ENCODE peak calls at places on chromosomes 11 and 22, in six cellular contexts. G is PC-3, L is SK-N-SH, J is GM23248, A is MM.1S, W is HCT116. N is an unnamed sample.

GRCh38 chr11:125356736-125357292 is 139.3 kb downstream of the FEZ1 start:
- DNase-seq in W (no peak), A (no peak), L (no peak), J (no peak), G (no peak), N (peak)

GRCh38 chr11:92962444-92962843 is 7.0 kb upstream of the MTNR1B start:
- DNase-seq in W (no peak), J (no peak), G (no peak), A (no peak), L (no peak), N (no peak)

GRCh38 chr22:39530692-39531331 is 1.7 kb downstream of the RPS19BP1 start:
- DNase-seq in G (peak), J (peak), L (peak), A (peak), W (no peak), N (peak)

GRCh38 chr22:45551310-45552016 is 48.8 kb downstream of the FBLN1 start:
- DNase-seq in J (peak), L (no peak), A (no peak), G (no peak), W (no peak), N (no peak)

GRCh38 chr22:35315855-35316745 is 16.4 kb downstream of the TOM1 start:
- DNase-seq in G (no peak), A (no peak), J (no peak), L (no peak), W (no peak), N (no peak)

GRCh38 chr11:44979536-44980399 is 29.1 kb upstream of the TP53I11 start:
- DNase-seq in G (peak), A (no peak), W (peak), L (no peak), J (no peak), N (peak)

GRCh38 chr11:118842369-118842768 is 41.3 kb upstream of the CXCR5 start:
- DNase-seq in A (no peak), G (peak), J (peak), L (no peak), W (peak), N (no peak)

GRCh38 chr11:45451766-45452440 is 165.8 kb upstream of the SYT13 start:
- DNase-seq in A (no peak), J (no peak), W (no peak), L (no peak), G (no peak), N (no peak)

GRCh38 chr11:13051257-13051656 is 42.1 kb downstream of the RASSF10 start:
- DNase-seq in L (no peak), A (no peak), W (no peak), G (peak), J (peak), N (no peak)

GRCh38 chr11:111361082-111361801 is 17.8 kb downstream of the POU2AF1 start:
- DNase-seq in A (no peak), G (no peak), J (no peak), W (no peak), L (peak), N (no peak)

DNA sequence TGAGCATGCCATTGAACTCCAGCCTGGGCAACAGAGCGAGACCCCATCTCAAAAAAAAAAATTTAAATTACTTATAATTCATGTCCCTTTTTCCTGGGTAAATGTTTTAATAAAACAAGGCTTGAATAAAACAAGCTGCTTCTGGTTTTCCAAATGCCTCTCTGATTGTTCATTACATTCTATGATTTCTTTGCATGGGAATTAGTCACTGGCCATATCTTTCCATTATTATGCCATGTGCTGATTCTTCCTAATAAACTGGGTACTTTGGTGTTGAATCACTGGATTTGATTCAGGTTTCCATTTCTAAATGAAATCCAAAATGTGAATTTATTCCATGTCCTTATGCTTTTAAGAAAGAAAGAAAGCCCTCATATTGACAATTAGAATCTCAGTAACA is 42.6 kb downstream of the ZNF215 start:
- DNase-seq in J (peak), W (no peak), A (no peak), L (no peak), G (peak), N (no peak)
- H3K9ac ChIP-seq in J (no peak), W (no peak), A (no peak), L (no peak), G (no peak), N (no peak)

GRCh38 chr22:37502342-37503182 is 16.4 kb upstream of the MFNG start:
- DNase-seq in L (no peak), J (no peak), A (no peak), G (peak), W (no peak), N (no peak)
- TF ChIP-seq EZH2phosphoT487 in L (no peak), J (no peak), A (no peak), G (no peak), W (no peak), N (no peak)

GRCh38 chr22:37043214-37043827 is 8.2 kb upstream of the KCTD17 start:
- DNase-seq in L (no peak), W (no peak), G (no peak), J (no peak), A (no peak), N (no peak)
- H3K9ac ChIP-seq in L (no peak), W (no peak), G (no peak), J (no peak), A (no peak), N (no peak)

GRCh38 chr22:23697031-23697970 is 6.5 kb downstream of the RGL4 start:
- DNase-seq in L (no peak), W (no peak), A (no peak), G (no peak), J (no peak), N (no peak)

GRCh38 chr22:23695748-23696325 is 5.0 kb downstream of the RGL4 start:
- DNase-seq in G (no peak), J (no peak), A (no peak), W (no peak), L (no peak), N (no peak)

GRCh38 chr22:23698094-23698493 is 7.3 kb downstream of the RGL4 start:
- DNase-seq in W (no peak), A (no peak), G (no peak), J (no peak), L (no peak), N (no peak)

GRCh38 chr22:23695141-23695540 is 4.3 kb downstream of the RGL4 start:
- DNase-seq in W (no peak), A (no peak), J (no peak), G (no peak), L (no peak), N (no peak)

DNA sequence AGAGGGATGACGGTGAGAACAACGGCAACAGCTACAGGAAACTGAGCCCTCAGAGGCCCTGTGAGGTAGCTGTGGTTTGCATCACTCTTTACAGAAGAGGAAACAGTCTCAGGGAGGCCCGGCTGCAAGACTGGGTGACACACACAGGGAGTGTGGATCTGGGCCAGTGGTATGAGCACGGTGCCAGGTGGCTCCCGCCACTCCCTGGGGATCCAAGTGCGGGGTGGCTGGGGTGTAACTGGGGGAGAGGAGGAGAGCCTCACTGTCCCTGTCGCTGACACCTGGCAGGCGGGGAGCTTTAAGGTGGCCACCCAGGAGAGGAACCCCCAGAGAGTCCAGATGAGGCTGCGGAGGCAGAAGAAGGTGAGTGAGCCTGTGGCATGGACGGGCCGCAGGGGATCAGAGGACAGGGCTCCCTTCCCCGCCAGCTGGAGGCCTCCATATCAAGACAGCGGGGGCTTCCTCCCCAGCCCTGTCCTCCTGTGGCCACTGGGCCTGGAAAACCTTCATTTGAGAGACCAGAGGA is 5.6 kb downstream of the RGL4 start:
- DNase-seq in J (no peak), G (no peak), W (no peak), L (no peak), A (no peak), N (no peak)
- TF ChIP-seq EZH2phosphoT487 in J (no peak), G (no peak), W (no peak), L (no peak), A (no peak), N (no peak)

DNA sequence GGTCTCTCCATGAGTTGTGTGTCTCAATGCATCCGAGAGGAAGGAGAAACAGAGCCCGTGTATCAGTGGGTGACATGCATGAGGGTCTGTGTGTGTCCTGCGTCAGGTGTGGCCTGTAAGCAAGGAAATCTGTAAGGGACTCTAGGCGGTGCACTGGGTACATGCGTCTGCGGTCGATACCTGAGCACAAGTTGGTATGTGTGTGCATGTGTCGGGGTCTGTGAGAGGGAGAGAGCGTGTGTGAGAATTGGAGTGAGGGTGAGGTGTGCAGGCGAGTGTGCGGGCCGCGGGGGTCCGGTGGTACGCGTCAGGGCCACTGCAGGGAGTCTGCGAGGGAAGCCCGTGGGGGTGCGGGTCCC is 503 bp downstream of the CDC42BPG start:
- DNase-seq in W (no peak), L (no peak), J (no peak), G (peak), A (no peak), N (no peak)
- H3K9ac ChIP-seq in W (peak), L (no peak), J (no peak), G (peak), A (peak), N (no peak)